ENCODE peak calls at places on chromosomes 13 and 19, in six cellular contexts. One of them, this sample, is unnamed.

GRCh38 chr13:75458696-75459422 is 23.1 kb downstream of the TBC1D4 start:
- DNase-seq in left ventricle myocardium inferior: peak
- DNase-seq in CD8-positive, alpha-beta T cell: no peak
- DNase-seq in esophagus muscularis mucosa: no peak
- DNase-seq in fibroblast of lung: no peak
- DNase-seq in GM12865: peak
- DNase-seq in this sample: no peak

GRCh38 chr19:1574354-1574753 is 6.2 kb upstream of the MEX3D start:
- DNase-seq in fibroblast of lung: no peak
- DNase-seq in CD8-positive, alpha-beta T cell: no peak
- DNase-seq in GM12865: no peak
- DNase-seq in left ventricle myocardium inferior: no peak
- DNase-seq in esophagus muscularis mucosa: no peak
- DNase-seq in this sample: no peak

GRCh38 chr13:21060063-21060826 is 1.1 kb downstream of the LATS2 start:
- DNase-seq in left ventricle myocardium inferior: peak
- DNase-seq in CD8-positive, alpha-beta T cell: no peak
- DNase-seq in fibroblast of lung: no peak
- DNase-seq in esophagus muscularis mucosa: no peak
- DNase-seq in GM12865: no peak
- DNase-seq in this sample: no peak

GRCh38 chr19:28020631-28021315 is 1192.2 kb downstream of the UQCRFS1 start:
- DNase-seq in esophagus muscularis mucosa: peak
- DNase-seq in CD8-positive, alpha-beta T cell: no peak
- DNase-seq in fibroblast of lung: no peak
- DNase-seq in GM12865: no peak
- DNase-seq in left ventricle myocardium inferior: no peak
- DNase-seq in this sample: peak

GRCh38 chr13:49636705-49637104 is 8.4 kb downstream of the ARL11 start:
- DNase-seq in left ventricle myocardium inferior: no peak
- DNase-seq in esophagus muscularis mucosa: no peak
- DNase-seq in fibroblast of lung: no peak
- DNase-seq in CD8-positive, alpha-beta T cell: no peak
- DNase-seq in GM12865: no peak
- DNase-seq in this sample: no peak

GRCh38 chr19:12868540-12869112 is 12.6 kb downstream of the DNASE2 start:
- DNase-seq in GM12865: peak
- DNase-seq in left ventricle myocardium inferior: no peak
- DNase-seq in CD8-positive, alpha-beta T cell: no peak
- DNase-seq in fibroblast of lung: no peak
- DNase-seq in esophagus muscularis mucosa: no peak
- DNase-seq in this sample: no peak

GRCh38 chr19:45990113-45990728 is 5.0 kb upstream of the CCDC61 start:
- DNase-seq in fibroblast of lung: no peak
- DNase-seq in GM12865: no peak
- DNase-seq in left ventricle myocardium inferior: no peak
- DNase-seq in esophagus muscularis mucosa: no peak
- DNase-seq in CD8-positive, alpha-beta T cell: no peak
- DNase-seq in this sample: no peak

GRCh38 chr13:94128430-94128829 is 351.1 kb downstream of the DCT start:
- DNase-seq in GM12865: no peak
- DNase-seq in fibroblast of lung: no peak
- DNase-seq in esophagus muscularis mucosa: no peak
- DNase-seq in left ventricle myocardium inferior: no peak
- DNase-seq in CD8-positive, alpha-beta T cell: no peak
- DNase-seq in this sample: no peak

GRCh38 chr13:50340566-50341287 is 325.5 kb downstream of the KCNRG start:
- DNase-seq in CD8-positive, alpha-beta T cell: no peak
- DNase-seq in esophagus muscularis mucosa: no peak
- DNase-seq in GM12865: no peak
- DNase-seq in left ventricle myocardium inferior: no peak
- DNase-seq in fibroblast of lung: peak
- DNase-seq in this sample: no peak

DNA sequence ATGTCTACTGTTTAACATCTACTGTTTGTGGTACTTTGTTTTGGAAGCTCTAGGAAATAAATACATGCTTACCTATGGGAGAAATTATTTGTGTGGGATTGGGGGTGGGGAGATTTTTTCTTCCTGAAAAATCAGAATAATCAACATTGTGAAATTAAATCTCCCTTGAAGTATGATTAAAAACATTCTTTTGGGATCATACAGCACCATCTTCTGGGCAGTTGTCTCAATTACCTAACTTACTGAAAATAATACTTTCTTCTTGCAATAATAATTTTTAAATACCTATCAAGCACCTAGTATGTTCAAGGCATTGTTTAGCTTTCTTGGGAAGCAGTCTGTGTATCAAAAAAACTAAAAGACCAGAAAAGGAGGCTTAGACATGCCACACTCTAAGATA is 576.5 kb upstream of the ARGLU1 start:
- DNase-seq in left ventricle myocardium inferior: no peak
- DNase-seq in esophagus muscularis mucosa: no peak
- DNase-seq in CD8-positive, alpha-beta T cell: no peak
- DNase-seq in GM12865: no peak
- DNase-seq in fibroblast of lung: peak
- DNase-seq in this sample: no peak
- TF ChIP-seq CTCF in left ventricle myocardium inferior: peak
- TF ChIP-seq CTCF in esophagus muscularis mucosa: no peak
- TF ChIP-seq CTCF in CD8-positive, alpha-beta T cell: no peak
- TF ChIP-seq CTCF in GM12865: no peak
- TF ChIP-seq CTCF in fibroblast of lung: peak
- TF ChIP-seq CTCF in this sample: peak

DNA sequence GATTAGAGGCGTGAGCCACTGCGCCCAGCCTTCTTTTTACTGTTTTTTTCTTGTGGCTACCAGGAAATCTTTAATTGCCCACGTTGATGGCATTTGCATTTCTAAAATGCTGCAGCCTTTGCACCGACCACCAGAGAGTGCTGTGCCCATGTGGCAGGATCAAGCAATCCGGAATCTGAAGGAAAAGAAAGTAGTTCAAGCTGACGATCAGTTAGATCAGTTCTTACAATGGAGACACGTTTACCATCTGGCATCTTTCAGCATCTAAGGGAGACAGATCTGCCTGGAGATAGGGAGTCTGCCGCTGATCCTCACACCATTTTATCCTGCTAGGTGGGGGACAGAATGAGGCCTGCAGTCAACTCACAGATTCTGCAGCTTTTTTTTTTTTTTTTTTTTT is 19.9 kb downstream of the TINCR start:
- DNase-seq in esophagus muscularis mucosa: no peak
- DNase-seq in fibroblast of lung: peak
- DNase-seq in left ventricle myocardium inferior: no peak
- DNase-seq in GM12865: peak
- DNase-seq in CD8-positive, alpha-beta T cell: no peak
- DNase-seq in this sample: no peak
- TF ChIP-seq CTCF in esophagus muscularis mucosa: peak
- TF ChIP-seq CTCF in fibroblast of lung: peak
- TF ChIP-seq CTCF in left ventricle myocardium inferior: peak
- TF ChIP-seq CTCF in GM12865: peak
- TF ChIP-seq CTCF in CD8-positive, alpha-beta T cell: peak
- TF ChIP-seq CTCF in this sample: peak

DNA sequence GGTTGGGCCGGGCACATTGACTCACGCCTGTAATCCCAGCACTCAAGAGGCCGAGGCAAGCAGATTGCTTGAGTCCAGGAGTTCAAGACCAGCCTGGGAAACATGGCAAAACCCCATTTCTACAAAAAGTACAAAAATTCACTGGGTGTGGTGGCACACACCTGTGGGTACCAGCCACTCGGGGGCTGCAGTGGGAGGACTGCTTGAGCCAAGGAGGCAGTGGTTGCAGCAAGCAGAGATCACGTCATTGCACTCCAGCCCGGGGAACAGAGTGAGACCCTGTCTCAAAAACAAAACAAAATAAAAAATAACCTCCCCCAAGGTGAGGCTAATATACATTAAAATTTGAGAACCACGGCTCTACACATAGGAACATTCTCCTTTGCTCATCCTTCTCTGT is 24.9 kb downstream of the NLRP13 start:
- DNase-seq in fibroblast of lung: no peak
- DNase-seq in GM12865: no peak
- DNase-seq in esophagus muscularis mucosa: peak
- DNase-seq in CD8-positive, alpha-beta T cell: no peak
- DNase-seq in left ventricle myocardium inferior: no peak
- DNase-seq in this sample: peak
- TF ChIP-seq CTCF in fibroblast of lung: no peak
- TF ChIP-seq CTCF in GM12865: no peak
- TF ChIP-seq CTCF in esophagus muscularis mucosa: no peak
- TF ChIP-seq CTCF in CD8-positive, alpha-beta T cell: no peak
- TF ChIP-seq CTCF in left ventricle myocardium inferior: no peak
- TF ChIP-seq CTCF in this sample: no peak

GRCh38 chr13:45328661-45329105 is 12.3 kb downstream of the TPT1 start:
- DNase-seq in esophagus muscularis mucosa: no peak
- DNase-seq in CD8-positive, alpha-beta T cell: no peak
- DNase-seq in left ventricle myocardium inferior: no peak
- DNase-seq in fibroblast of lung: peak
- DNase-seq in GM12865: no peak
- DNase-seq in this sample: no peak
- TF ChIP-seq CTCF in esophagus muscularis mucosa: no peak
- TF ChIP-seq CTCF in CD8-positive, alpha-beta T cell: no peak
- TF ChIP-seq CTCF in left ventricle myocardium inferior: no peak
- TF ChIP-seq CTCF in fibroblast of lung: no peak
- TF ChIP-seq CTCF in GM12865: no peak
- TF ChIP-seq CTCF in this sample: no peak

GRCh38 chr19:10417598-10418280 is 2.6 kb upstream of the PDE4A start:
- DNase-seq in GM12865: no peak
- DNase-seq in left ventricle myocardium inferior: no peak
- DNase-seq in CD8-positive, alpha-beta T cell: no peak
- DNase-seq in esophagus muscularis mucosa: no peak
- DNase-seq in fibroblast of lung: no peak
- DNase-seq in this sample: no peak

GRCh38 chr19:10419646-10420443 is 493 bp upstream of the PDE4A start:
- DNase-seq in left ventricle myocardium inferior: no peak
- DNase-seq in esophagus muscularis mucosa: no peak
- DNase-seq in fibroblast of lung: peak
- DNase-seq in GM12865: peak
- DNase-seq in CD8-positive, alpha-beta T cell: no peak
- DNase-seq in this sample: no peak

GRCh38 chr19:10420444-10421239 is at the start of gene PDE4A:
- DNase-seq in fibroblast of lung: no peak
- DNase-seq in GM12865: peak
- DNase-seq in esophagus muscularis mucosa: no peak
- DNase-seq in CD8-positive, alpha-beta T cell: no peak
- DNase-seq in left ventricle myocardium inferior: no peak
- DNase-seq in this sample: no peak

GRCh38 chr19:10418281-10419199 is 1.8 kb upstream of the PDE4A start:
- DNase-seq in esophagus muscularis mucosa: no peak
- DNase-seq in left ventricle myocardium inferior: no peak
- DNase-seq in fibroblast of lung: no peak
- DNase-seq in GM12865: no peak
- DNase-seq in CD8-positive, alpha-beta T cell: no peak
- DNase-seq in this sample: no peak

GRCh38 chr19:10419200-10419645 is 1.1 kb upstream of the PDE4A start:
- DNase-seq in left ventricle myocardium inferior: no peak
- DNase-seq in fibroblast of lung: no peak
- DNase-seq in GM12865: no peak
- DNase-seq in CD8-positive, alpha-beta T cell: no peak
- DNase-seq in esophagus muscularis mucosa: no peak
- DNase-seq in this sample: no peak
- TF ChIP-seq CTCF in left ventricle myocardium inferior: no peak
- TF ChIP-seq CTCF in fibroblast of lung: no peak
- TF ChIP-seq CTCF in GM12865: no peak
- TF ChIP-seq CTCF in CD8-positive, alpha-beta T cell: no peak
- TF ChIP-seq CTCF in esophagus muscularis mucosa: no peak
- TF ChIP-seq CTCF in this sample: no peak

GRCh38 chr13:38656699-38657098 is 30.2 kb upstream of the FREM2 start:
- DNase-seq in left ventricle myocardium inferior: no peak
- DNase-seq in GM12865: no peak
- DNase-seq in fibroblast of lung: no peak
- DNase-seq in CD8-positive, alpha-beta T cell: no peak
- DNase-seq in esophagus muscularis mucosa: no peak
- DNase-seq in this sample: no peak
- TF ChIP-seq CTCF in left ventricle myocardium inferior: no peak
- TF ChIP-seq CTCF in GM12865: no peak
- TF ChIP-seq CTCF in fibroblast of lung: no peak
- TF ChIP-seq CTCF in CD8-positive, alpha-beta T cell: no peak
- TF ChIP-seq CTCF in esophagus muscularis mucosa: no peak
- TF ChIP-seq CTCF in this sample: no peak

GRCh38 chr19:3879656-3880055 is 829 bp upstream of the ATCAY start:
- DNase-seq in left ventricle myocardium inferior: no peak
- DNase-seq in CD8-positive, alpha-beta T cell: no peak
- DNase-seq in GM12865: no peak
- DNase-seq in fibroblast of lung: no peak
- DNase-seq in esophagus muscularis mucosa: no peak
- DNase-seq in this sample: no peak
- TF ChIP-seq CTCF in left ventricle myocardium inferior: no peak
- TF ChIP-seq CTCF in CD8-positive, alpha-beta T cell: no peak
- TF ChIP-seq CTCF in GM12865: no peak
- TF ChIP-seq CTCF in fibroblast of lung: no peak
- TF ChIP-seq CTCF in esophagus muscularis mucosa: no peak
- TF ChIP-seq CTCF in this sample: no peak

DNA sequence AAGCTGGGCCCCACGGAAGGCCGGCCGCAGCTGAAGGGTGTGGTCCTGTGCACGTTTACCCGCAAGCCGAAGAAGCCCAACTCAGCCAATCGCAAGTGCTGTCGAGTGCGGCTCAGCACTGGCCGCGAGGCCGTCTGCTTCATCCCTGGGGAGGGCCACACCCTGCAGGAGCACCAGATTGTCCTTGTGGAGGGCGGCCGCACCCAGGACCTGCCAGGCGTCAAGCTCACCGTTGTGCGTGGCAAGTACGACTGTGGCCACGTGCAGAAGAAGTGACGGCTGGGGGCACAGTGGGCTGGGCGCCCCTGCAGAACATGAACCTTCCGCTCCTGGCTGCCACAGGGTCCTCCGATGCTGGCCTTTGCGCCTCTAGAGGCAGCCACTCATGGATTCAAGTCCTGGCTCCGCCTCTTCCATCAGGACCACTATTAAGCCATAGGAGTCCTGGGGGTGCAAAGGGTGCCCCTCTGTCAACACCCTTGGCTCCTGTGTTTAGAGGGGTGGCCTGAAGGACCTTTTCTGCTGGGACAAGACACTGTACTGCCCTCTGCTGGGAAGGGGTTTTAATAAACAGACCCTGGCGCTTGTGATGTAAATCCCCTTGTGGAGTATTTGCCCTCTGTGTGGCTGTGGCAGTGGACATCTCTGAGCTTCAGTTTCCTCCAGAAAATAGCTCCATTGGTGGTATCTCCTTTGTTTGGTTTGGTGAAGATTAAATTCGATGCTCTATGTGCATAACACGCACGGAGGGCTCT is 1.9 kb downstream of the MRPS12 start:
- DNase-seq in left ventricle myocardium inferior: no peak
- DNase-seq in esophagus muscularis mucosa: no peak
- DNase-seq in GM12865: peak
- DNase-seq in CD8-positive, alpha-beta T cell: no peak
- DNase-seq in fibroblast of lung: peak
- DNase-seq in this sample: no peak
- TF ChIP-seq CTCF in left ventricle myocardium inferior: peak
- TF ChIP-seq CTCF in esophagus muscularis mucosa: peak
- TF ChIP-seq CTCF in GM12865: peak
- TF ChIP-seq CTCF in CD8-positive, alpha-beta T cell: peak
- TF ChIP-seq CTCF in fibroblast of lung: peak
- TF ChIP-seq CTCF in this sample: peak